ENCODE peak calls at places on chromosomes 3 and 15, in five cellular contexts. P is nephron progenitor cell; X is CD8-positive, alpha-beta memory T cell; B is adrenal gland; L is HT1080. S is an unnamed sample.

GRCh38 chr3:60610441-60611112 is 640.7 kb downstream of the FHIT start:
- DNase-seq in B (peak; percentile 47), P (no peak), L (peak; percentile 36), X (no peak), S (peak; percentile 8)

GRCh38 chr3:172549144-172549543 is 25.9 kb upstream of the TNFSF10 start:
- DNase-seq in X (no peak), P (no peak), L (no peak), B (no peak), S (no peak)

GRCh38 chr3:56131976-56132590 is 336.2 kb downstream of the ERC2 start:
- DNase-seq in L (peak; percentile 97), P (no peak), X (no peak), B (peak; percentile 75), S (no peak)

GRCh38 chr15:90046846-90047481 is 45.8 kb downstream of the ZNF710 start:
- DNase-seq in X (no peak), L (no peak), P (no peak), B (no peak), S (peak; percentile 72)

GRCh38 chr15:94526071-94526689 is 294.8 kb downstream of the MCTP2 start:
- DNase-seq in P (no peak), B (no peak), L (no peak), X (no peak), S (no peak)

GRCh38 chr15:44441095-44441501 is 13.7 kb downstream of the CTDSPL2 start:
- DNase-seq in L (no peak), X (no peak), B (no peak), P (no peak), S (no peak)

GRCh38 chr3:52777127-52777958 is at the start of gene ITIH1:
- DNase-seq in B (no peak), L (no peak), X (no peak), P (no peak), S (no peak)

GRCh38 chr15:26872206-26872605 is 5.3 kb downstream of the GABRA5 start:
- DNase-seq in P (no peak), B (no peak), X (no peak), L (no peak), S (no peak)

GRCh38 chr3:62554264-62554799 is 181.0 kb upstream of the FEZF2 start:
- DNase-seq in P (no peak), X (no peak), L (no peak), B (no peak), S (no peak)

GRCh38 chr3:71254658-71255057 is 328.9 kb downstream of the FOXP1 start:
- DNase-seq in P (no peak), L (no peak), B (peak; percentile 24), X (no peak), S (no peak)

GRCh38 chr3:197555281-197556261 is at the start of gene BDH1:
- DNase-seq in B (peak; percentile 21), L (peak; percentile 58), X (peak; percentile 60), P (peak; percentile 66), S (peak; percentile 74)

GRCh38 chr3:190995156-190995555 is 132.7 kb upstream of the GMNC start:
- DNase-seq in B (no peak), P (no peak), L (no peak), X (no peak), S (no peak)

GRCh38 chr3:179666436-179667035 is 13.7 kb downstream of the USP13 start:
- DNase-seq in L (no peak), X (no peak), P (no peak), B (peak; percentile 60), S (peak; percentile 74)